ENCODE peak calls at places on chromosomes 5 and 9, in ten cellular contexts. P is lower lobe of right lung; Z is pancreas; Q is cardiac muscle cell; F is DND-41; O is CD4-positive, CD25-positive, alpha-beta regulatory T cell; T is colonic mucosa; X is tibial artery; G is tibial nerve; Y is lung. U is an unnamed sample.

GRCh38 chr5:135371738-135372232 is 27.2 kb downstream of the MACROH2A1 start:
- DNase-seq in O (no peak), P (no peak), F (no peak), Z (no peak), Q (no peak), G (no peak), T (no peak), Y (peak; percentile 47), X (no peak), U (no peak)

GRCh38 chr5:15717002-15717401 is 217.0 kb downstream of the FBXL7 start:
- DNase-seq in F (no peak), T (no peak), P (no peak), Y (no peak), Z (no peak), Q (no peak), G (no peak), X (no peak), O (no peak), U (no peak)

GRCh38 chr9:120730661-120731514 is 16.6 kb upstream of the MEGF9 start:
- DNase-seq in Z (no peak), F (no peak), T (no peak), O (no peak), X (peak; percentile 64), G (no peak), Q (no peak), P (peak; percentile 82), Y (peak; percentile 90), U (no peak)

GRCh38 chr9:120375316-120375715 is 204.7 kb downstream of the CDK5RAP2 start:
- DNase-seq in X (no peak), O (no peak), Y (no peak), P (no peak), Q (no peak), F (no peak), G (no peak), T (no peak), Z (no peak), U (no peak)

GRCh38 chr5:102295534-102296228 is 403 bp downstream of the SLCO4C1 start:
- DNase-seq in F (no peak), G (no peak), Y (no peak), Q (no peak), O (no peak), T (peak; percentile 39), Z (peak; percentile 19), X (no peak), P (peak; percentile 57), U (no peak)

GRCh38 chr5:147887026-147887627 is 8.6 kb downstream of the SCGB3A2 start:
- DNase-seq in Q (peak; percentile 47), Y (no peak), O (no peak), P (no peak), G (peak; percentile 62), T (peak; percentile 31), F (no peak), Z (peak; percentile 41), X (no peak), U (no peak)

GRCh38 chr9:87112656-87113055 is 165.3 kb upstream of the GAS1 start:
- DNase-seq in O (no peak), Y (no peak), Q (no peak), T (no peak), P (no peak), G (no peak), X (no peak), Z (no peak), F (no peak), U (no peak)

GRCh38 chr9:12956805-12957204 is 182.0 kb downstream of the LURAP1L start:
- DNase-seq in Y (no peak), Q (no peak), Z (no peak), O (no peak), T (no peak), X (no peak), P (no peak), G (no peak), F (no peak), U (no peak)

GRCh38 chr5:123033157-123033671 is 3.3 kb downstream of the PPIC start:
- DNase-seq in P (no peak), Y (no peak), O (no peak), F (no peak), Z (no peak), X (no peak), G (no peak), Q (no peak), T (no peak), U (no peak)

GRCh38 chr5:76742586-76742985 is 26.7 kb downstream of the F2R start:
- DNase-seq in T (no peak), X (no peak), Q (no peak), P (no peak), Y (peak; percentile 19), G (no peak), O (no peak), F (no peak), Z (no peak), U (no peak)

GRCh38 chr5:14443665-14444064 is 137.9 kb upstream of the OTULINL start:
- DNase-seq in F (no peak), O (no peak), T (peak; percentile 28), G (no peak), X (no peak), Y (no peak), P (no peak), Z (no peak), Q (no peak), U (no peak)

GRCh38 chr9:108056805-108057386 is 567.3 kb upstream of the KLF4 start:
- DNase-seq in T (no peak), Q (no peak), P (no peak), Z (no peak), O (no peak), G (no peak), X (no peak), Y (no peak), F (no peak), U (no peak)
- H3K4me3 ChIP-seq in T (no peak overlapping the region), Q (no peak overlapping the region), P (no peak overlapping the region), Z (no peak overlapping the region), O (no peak overlapping the region), G (no peak overlapping the region), X (no peak overlapping the region), Y (no peak overlapping the region), F (no peak overlapping the region), U (no peak overlapping the region)

DNA sequence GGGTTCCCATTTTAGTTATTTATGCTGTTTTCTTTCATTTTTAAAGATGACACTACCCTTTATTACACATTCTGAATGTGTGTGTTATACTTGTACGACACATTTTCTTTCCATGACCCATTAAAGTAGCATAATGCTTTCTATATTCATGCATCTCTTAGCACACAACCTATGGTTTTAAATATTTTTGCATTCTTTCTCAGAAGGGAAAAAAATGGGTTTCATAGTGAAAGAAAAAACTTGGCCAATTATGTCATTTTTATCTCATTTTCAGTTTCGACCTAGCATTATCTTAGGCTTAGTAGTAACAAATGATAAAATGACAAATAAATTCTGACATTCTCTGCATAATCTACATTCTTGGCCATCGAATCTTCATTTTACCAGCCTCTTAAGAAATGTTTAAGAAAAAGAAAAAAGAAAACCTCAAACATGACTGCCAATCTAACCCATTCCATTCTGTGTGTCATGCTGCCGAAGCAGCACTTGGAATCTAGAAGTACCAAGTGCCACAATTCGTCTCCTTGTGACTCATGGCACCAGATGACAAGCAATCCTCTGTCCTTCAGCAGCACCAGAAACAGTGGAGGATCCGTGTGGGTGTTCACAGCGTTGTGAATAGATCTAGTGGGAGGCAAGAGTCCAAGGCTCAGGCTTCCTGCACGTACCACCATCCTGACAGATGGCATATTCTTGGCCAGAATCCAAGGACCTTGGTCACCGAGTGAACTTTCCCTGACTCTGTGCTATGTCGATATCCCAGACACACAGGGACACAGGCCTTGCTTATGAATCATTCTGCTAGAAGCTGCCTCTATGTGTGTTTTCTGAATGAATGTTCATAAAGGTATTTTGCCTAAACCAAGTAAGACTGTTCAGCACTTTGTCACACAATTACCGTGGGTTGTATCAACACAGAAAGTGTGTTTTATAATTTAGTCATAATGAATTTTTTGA is 502.7 kb downstream of the NR2F1-AS1 start:
- DNase-seq in P (no peak), X (no peak), F (no peak), Q (peak; percentile 87), G (no peak), O (no peak), T (peak; percentile 18), Y (peak; percentile 51), Z (peak; percentile 79), U (no peak)
- H3K27ac ChIP-seq in P (no peak overlapping the region), X (peak overlapping the region; percentile 50), F (no peak overlapping the region), Q (no peak overlapping the region), G (peak overlapping the region; percentile 14), O (no peak overlapping the region), T (no peak overlapping the region), Y (peak overlapping the region; percentile 15), Z (no peak overlapping the region), U (no peak overlapping the region)

GRCh38 chr5:127305486-127305885 is 14.9 kb downstream of the MEGF10 start:
- DNase-seq in P (no peak), O (no peak), T (no peak), Z (no peak), Q (no peak), G (no peak), F (no peak), X (no peak), Y (no peak), U (no peak)

GRCh38 chr5:127311349-127311748 is 20.8 kb downstream of the MEGF10 start:
- DNase-seq in Y (no peak), Z (no peak), P (no peak), X (no peak), O (no peak), Q (no peak), T (no peak), F (no peak), G (no peak), U (no peak)

GRCh38 chr5:127306647-127307046 is 16.1 kb downstream of the MEGF10 start:
- DNase-seq in F (no peak), G (no peak), T (no peak), X (no peak), Y (no peak), Z (no peak), Q (no peak), P (no peak), O (no peak), U (no peak)

GRCh38 chr5:127306036-127306435 is 15.4 kb downstream of the MEGF10 start:
- DNase-seq in P (no peak), Y (no peak), F (no peak), G (no peak), Q (no peak), T (no peak), O (no peak), X (no peak), Z (no peak), U (no peak)

GRCh38 chr5:127307868-127308267 is 17.3 kb downstream of the MEGF10 start:
- DNase-seq in Q (no peak), T (no peak), Y (no peak), F (no peak), Z (no peak), P (no peak), O (no peak), X (no peak), G (no peak), U (no peak)
- H3K4me1 ChIP-seq in Q (no peaks in the 10 kb centered on the region), T (no peaks in the 10 kb centered on the region), Y (no peaks in the 10 kb centered on the region), F (no peaks in the 10 kb centered on the region), Z (no peaks in the 10 kb centered on the region), P (no peaks in the 10 kb centered on the region), O (no peaks in the 10 kb centered on the region), X (no peaks in the 10 kb centered on the region), G (no peaks in the 10 kb centered on the region), U (no peaks in the 10 kb centered on the region)

DNA sequence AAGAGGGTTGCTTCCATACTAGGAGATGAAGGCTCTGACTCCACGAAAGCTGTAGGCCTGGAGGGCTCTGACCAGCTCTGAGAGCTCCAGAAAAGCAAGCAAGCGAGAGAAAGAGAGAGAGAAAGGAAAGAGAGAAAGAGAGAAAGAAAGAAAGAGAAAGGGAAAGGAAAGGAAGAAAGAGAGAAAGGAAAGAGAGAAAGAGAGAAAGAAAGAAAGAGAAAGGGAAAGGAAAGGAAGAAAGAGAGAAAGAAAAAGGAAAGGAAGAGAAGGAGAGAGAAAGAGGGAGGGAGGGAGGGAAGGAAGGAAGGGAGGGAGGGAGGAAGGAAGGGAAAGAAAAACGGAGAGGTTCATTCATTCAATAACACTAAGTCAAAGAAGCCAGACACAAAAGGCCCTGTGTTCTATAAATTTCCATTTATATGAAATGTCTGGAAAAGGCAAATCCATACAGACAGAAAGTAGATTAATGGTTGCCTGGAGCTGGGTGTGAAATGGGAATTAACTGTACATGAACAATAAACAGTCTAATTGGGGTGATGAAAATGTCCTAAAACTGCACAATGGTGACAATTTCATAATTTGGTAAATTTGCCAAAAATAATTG is 1.8 kb upstream of the STK10 start:
- DNase-seq in X (no peak), G (no peak), P (no peak), F (no peak), T (no peak), Y (no peak), Q (no peak), O (no peak), Z (no peak), U (no peak)
- H3K4me3 ChIP-seq in X (no peak overlapping the region), G (no peak overlapping the region), P (no peak overlapping the region), F (no peak overlapping the region), T (no peak overlapping the region), Y (no peak overlapping the region), Q (no peak overlapping the region), O (no peak overlapping the region), Z (no peak overlapping the region), U (no peak overlapping the region)